ENCODE peak calls at places on chromosomes 5 and 9, in six cellular contexts. U, H, R, B, C and L are unnamed samples.

GRCh38 chr9:34037626-34038025 is 11.1 kb downstream of the UBAP2 start:
- ATAC-seq in B (no peak), R (no peak), C (no peak), H (no peak), U (no peak), L (no peak)

GRCh38 chr5:39774597-39774996 is 349.8 kb upstream of the DAB2 start:
- ATAC-seq in U (no peak), C (no peak), R (no peak), H (no peak), B (no peak), L (no peak)

GRCh38 chr5:116771466-116772151 is 197.0 kb upstream of the SEMA6A start:
- ATAC-seq in R (no peak), C (no peak), H (peak; percentile 80), B (peak; percentile 67), U (no peak), L (no peak)

GRCh38 chr5:17089690-17090089 is 127.7 kb upstream of the BASP1 start:
- ATAC-seq in U (no peak), R (no peak), C (no peak), H (no peak), B (no peak), L (no peak)

GRCh38 chr9:102842421-102842820 is 152.7 kb upstream of the CYLC2 start:
- ATAC-seq in U (no peak), C (no peak), B (no peak), H (no peak), R (no peak), L (no peak)

GRCh38 chr9:20683351-20684034 is 566 bp upstream of the FOCAD start:
- ATAC-seq in C (peak; percentile 1), U (peak; percentile 20), H (peak; percentile 3), R (peak; percentile 57), B (peak; percentile 38), L (peak; percentile 8)

GRCh38 chr9:70921126-70921525 is 200.3 kb downstream of the TRPM3 start:
- ATAC-seq in B (no peak), R (no peak), U (no peak), H (no peak), C (no peak), L (no peak)

GRCh38 chr5:25544652-25545249 is 900.0 kb upstream of the CDH10 start:
- ATAC-seq in H (no peak), U (peak; percentile 89), B (no peak), R (peak; percentile 61), C (no peak), L (peak; percentile 43)

GRCh38 chr9:81408951-81409350 is 280.4 kb downstream of the TLE1 start:
- ATAC-seq in R (peak; percentile 39), B (no peak), U (no peak), C (no peak), H (no peak), L (no peak)

GRCh38 chr9:97625620-97626019 is 7.5 kb downstream of the TSTD2 start:
- ATAC-seq in H (peak; percentile 78), R (no peak), U (no peak), B (peak; percentile 68), C (no peak), L (no peak)

GRCh38 chr5:14901462-14902051 is 30.0 kb upstream of the ANKH start:
- ATAC-seq in R (no peak), H (peak; percentile 58), U (no peak), B (peak; percentile 54), C (no peak), L (no peak)

GRCh38 chr5:1138445-1139207 is 26.8 kb upstream of the SLC12A7 start:
- ATAC-seq in H (no peak), R (no peak), C (no peak), U (no peak), B (no peak), L (no peak)

GRCh38 chr5:180007582-180007981 is 64.0 kb downstream of the RNF130 start:
- ATAC-seq in U (no peak), B (peak; percentile 72), C (no peak), H (peak; percentile 85), R (no peak), L (no peak)

GRCh38 chr5:143716856-143717255 is 95.1 kb upstream of the HMHB1 start:
- ATAC-seq in H (no peak), U (no peak), C (no peak), R (no peak), B (peak; percentile 60), L (no peak)

GRCh38 chr9:135536166-135536565 is 9.8 kb upstream of the OBP2A start:
- ATAC-seq in C (peak; percentile 30), H (no peak), U (no peak), B (no peak), R (no peak), L (no peak)

GRCh38 chr9:133957328-133957727 is 34.8 kb downstream of the VAV2 start:
- ATAC-seq in R (peak; percentile 15), U (peak; percentile 3), H (no peak), B (no peak), C (no peak), L (no peak)

GRCh38 chr5:157582731-157583580 is 7.4 kb upstream of the ADAM19 start:
- ATAC-seq in H (peak; percentile 83), R (peak; percentile 69), C (peak; percentile 73), B (peak; percentile 82), U (peak; percentile 85), L (peak; percentile 83)

GRCh38 chr5:95754545-95754944 is 23.4 kb downstream of the RHOBTB3 start:
- ATAC-seq in C (no peak), R (no peak), B (no peak), H (no peak), U (no peak), L (no peak)

GRCh38 chr5:139755892-139756671 is 39.5 kb upstream of the PSD2 start:
- ATAC-seq in R (peak; percentile 61), U (peak; percentile 80), H (no peak), C (no peak), B (no peak), L (peak; percentile 69)

GRCh38 chr9:136230773-136231172 is 14.8 kb downstream of the QSOX2 start:
- ATAC-seq in U (no peak), R (no peak), H (no peak), C (no peak), B (no peak), L (no peak)

GRCh38 chr9:133078486-133078885 is 16.7 kb downstream of the CEL start:
- ATAC-seq in U (no peak), R (no peak), H (no peak), B (no peak), C (no peak), L (no peak)

GRCh38 chr9:127647451-127647850 is 35.4 kb downstream of the STXBP1 start:
- ATAC-seq in C (no peak), H (no peak), B (peak; percentile 17), R (no peak), U (no peak), L (no peak)

GRCh38 chr9:22244141-22245011 is 202.2 kb upstream of the DMRTA1 start:
- ATAC-seq in C (peak; percentile 59), R (peak; percentile 44), B (no peak), U (peak; percentile 72), H (no peak), L (no peak)

GRCh38 chr9:96429710-96430109 is 11.5 kb upstream of the ZNF367 start:
- ATAC-seq in H (no peak), C (no peak), R (no peak), B (no peak), U (no peak), L (no peak)

GRCh38 chr9:121604242-121604641 is 47.2 kb upstream of the DAB2IP start:
- ATAC-seq in B (no peak), C (no peak), R (no peak), U (no peak), H (no peak), L (no peak)

GRCh38 chr5:98458004-98458403 is 315.5 kb upstream of the RGMB start:
- ATAC-seq in B (no peak), C (no peak), R (no peak), H (no peak), U (peak; percentile 70), L (no peak)

GRCh38 chr9:27600254-27600653 is 27.0 kb upstream of the C9orf72 start:
- ATAC-seq in R (no peak), C (no peak), B (peak; percentile 63), U (no peak), H (peak; percentile 53), L (no peak)